ENCODE peak calls at places on chromosomes 11 and 22, in seven cellular contexts. Q is effector memory CD4-positive, alpha-beta T cell; W is H1; C is neuronal stem cell; J is left ventricle myocardium inferior; M is GM23248; S is mammary epithelial cell. F is an unnamed sample.

GRCh38 chr11:40877256-40877655 is 582.2 kb downstream of the LRRC4C start:
- DNase-seq in Q (no peak), S (peak; percentile 75), W (no peak), M (peak; percentile 2), C (no peak), J (no peak), F (no peak)

GRCh38 chr22:47110817-47111443 is 348.5 kb downstream of the TBC1D22A start:
- DNase-seq in J (no peak), S (no peak), M (no peak), W (no peak), C (no peak), Q (no peak), F (no peak)

GRCh38 chr11:67391304-67392181 is at the start of gene RAD9A:
- DNase-seq in W (peak; percentile 91), S (peak; percentile 89), J (peak; percentile 97), M (peak; percentile 99), C (peak; percentile 93), Q (peak; percentile 88), F (peak; percentile 95)

GRCh38 chr11:27468643-27469332 is 3.8 kb downstream of the LGR4 start:
- DNase-seq in C (no peak), W (no peak), M (peak; percentile 88), Q (no peak), J (no peak), S (peak; percentile 88), F (no peak)

GRCh38 chr22:22397292-22397870 is 111.2 kb downstream of the ZNF280B start:
- DNase-seq in S (peak; percentile 21), W (no peak), C (no peak), M (peak; percentile 81), J (peak; percentile 59), Q (no peak), F (no peak)

GRCh38 chr11:65615950-65616574 is 486 bp downstream of the PCNX3 start:
- DNase-seq in Q (no peak), C (no peak), W (no peak), J (peak; percentile 58), M (peak; percentile 52), S (peak; percentile 9), F (no peak)

GRCh38 chr11:73584831-73585230 is 13.1 kb downstream of the FAM168A start:
- DNase-seq in J (no peak), C (no peak), Q (no peak), W (no peak), S (no peak), M (no peak), F (no peak)

GRCh38 chr11:119983816-119984215 is 154.1 kb downstream of the TRIM29 start:
- DNase-seq in M (no peak), J (no peak), C (no peak), S (no peak), Q (no peak), W (no peak), F (no peak)

GRCh38 chr11:45473491-45473890 is 187.3 kb upstream of the SYT13 start:
- DNase-seq in S (no peak), M (no peak), W (no peak), Q (no peak), C (no peak), J (no peak), F (no peak)

GRCh38 chr11:45475135-45475534 is 189.0 kb upstream of the SYT13 start:
- DNase-seq in M (no peak), J (no peak), Q (no peak), S (no peak), W (no peak), C (no peak), F (no peak)

GRCh38 chr11:45482331-45482730 is 183.1 kb downstream of the CHST1 start:
- DNase-seq in M (no peak), S (no peak), J (no peak), C (no peak), Q (no peak), W (no peak), F (no peak)

GRCh38 chr11:45472713-45473317 is 186.7 kb upstream of the SYT13 start:
- DNase-seq in Q (no peak), M (no peak), C (no peak), S (no peak), W (no peak), J (no peak), F (no peak)

DNA sequence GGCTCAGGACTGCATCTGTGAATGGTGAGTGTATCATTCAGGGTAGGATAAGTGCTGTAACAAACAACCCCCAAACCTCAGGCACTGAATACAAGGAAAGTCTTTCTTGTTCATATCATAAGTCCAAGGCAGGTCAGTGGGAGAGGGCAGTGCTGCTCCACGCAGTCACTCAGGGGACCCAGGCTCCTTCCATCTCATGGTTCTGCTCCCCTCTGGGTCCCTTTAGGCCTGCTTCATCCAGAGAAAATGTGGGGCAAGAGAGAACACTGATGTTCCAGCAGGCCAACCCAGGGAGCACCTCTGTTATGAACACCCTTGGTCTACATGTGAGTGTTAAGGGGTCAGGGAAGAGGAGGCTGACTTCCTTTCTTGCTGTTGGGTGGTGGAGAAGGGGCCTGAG is 187.8 kb downstream of the CHST1 start:
- DNase-seq in J (no peak), S (no peak), Q (no peak), M (no peak), W (no peak), C (no peak), F (no peak)
- H3K27me3 ChIP-seq in J (peaks cover 45% of the 10 kb centered on the region), S (no peaks in the 10 kb centered on the region), Q (no peaks in the 10 kb centered on the region), M (peaks cover 31% of the 10 kb centered on the region), W (no peaks in the 10 kb centered on the region), C (no peaks in the 10 kb centered on the region), F (peaks cover 3% of the 10 kb centered on the region)

GRCh38 chr11:64263947-64264317 is 12.6 kb downstream of the PLCB3 start:
- DNase-seq in Q (no peak), W (no peak), J (no peak), S (no peak), C (no peak), M (no peak), F (no peak)
- H3K4me3 ChIP-seq in Q (no peak overlapping the region), W (no peak overlapping the region), J (no peak overlapping the region), S (no peak overlapping the region), C (no peak overlapping the region), M (no peak overlapping the region), F (no peak overlapping the region)

GRCh38 chr22:36687516-36687915 is 16.0 kb downstream of the CACNG2 start:
- DNase-seq in Q (no peak), J (no peak), M (no peak), S (no peak), C (no peak), W (no peak), F (no peak)
- H3K27me3 ChIP-seq in Q (peaks cover 8% of the 10 kb centered on the region), J (peaks cover 100% of the 10 kb centered on the region), M (peaks cover 89% of the 10 kb centered on the region), S (peaks cover 2% of the 10 kb centered on the region), C (no peaks in the 10 kb centered on the region), W (no peaks in the 10 kb centered on the region), F (no peaks in the 10 kb centered on the region)

DNA sequence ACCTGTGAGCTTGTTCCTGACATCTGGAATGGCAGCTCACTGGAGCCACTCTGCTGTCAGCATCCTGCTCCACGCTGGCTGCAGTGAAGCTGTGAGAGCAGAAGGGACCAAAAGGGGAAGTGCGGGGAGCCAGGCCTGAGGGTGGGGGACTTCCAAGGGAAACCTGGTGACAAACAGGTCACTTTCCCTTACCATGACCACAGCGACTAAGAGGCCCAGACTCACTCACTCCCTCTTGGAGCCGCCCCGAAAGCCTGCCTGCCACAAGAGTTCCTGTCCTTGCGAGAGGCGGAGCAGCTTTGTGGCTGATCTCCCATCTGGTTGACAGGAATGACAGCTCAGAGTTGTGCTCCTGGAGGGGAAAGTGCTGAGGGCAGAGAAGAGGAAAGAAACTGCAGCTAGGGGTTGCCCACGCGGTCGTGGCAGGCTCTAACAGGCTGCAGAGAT is 183.8 kb upstream of the NTM start:
- DNase-seq in Q (no peak), S (no peak), J (no peak), C (no peak), W (peak; percentile 61), M (peak; percentile 7), F (peak; percentile 61)
- H3K4me3 ChIP-seq in Q (no peak overlapping the region), S (no peak overlapping the region), J (no peak overlapping the region), C (no peak overlapping the region), W (no peak overlapping the region), M (no peak overlapping the region), F (no peak overlapping the region)

DNA sequence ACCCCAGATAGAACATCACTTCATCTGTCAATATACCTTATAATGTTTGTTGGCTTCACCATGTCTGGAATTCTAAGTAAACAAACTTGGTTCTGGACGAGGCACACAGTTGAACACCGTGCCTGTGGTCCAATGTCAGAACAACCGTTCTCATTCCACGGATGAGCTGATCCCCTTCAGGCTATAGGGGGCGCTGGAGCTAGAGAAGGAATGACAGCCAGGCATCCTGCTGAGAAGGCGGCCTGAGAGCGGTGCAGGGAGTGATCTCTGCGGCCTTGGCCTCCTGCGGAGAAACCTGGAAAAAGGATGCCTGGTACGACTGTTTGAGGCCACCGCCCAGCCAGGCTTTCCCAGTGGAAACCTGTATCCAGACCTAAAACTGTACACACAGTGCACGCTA is 48.7 kb downstream of the FDX1 start:
- DNase-seq in C (no peak), J (no peak), S (no peak), M (no peak), Q (no peak), W (peak; percentile 88), F (no peak)
- H3K27me3 ChIP-seq in C (no peaks in the 10 kb centered on the region), J (no peaks in the 10 kb centered on the region), S (no peaks in the 10 kb centered on the region), M (no peaks in the 10 kb centered on the region), Q (no peaks in the 10 kb centered on the region), W (no peaks in the 10 kb centered on the region), F (no peaks in the 10 kb centered on the region)

GRCh38 chr11:34609187-34609751 is 11.6 kb upstream of the EHF start:
- DNase-seq in S (no peak), M (no peak), C (no peak), W (no peak), J (no peak), Q (no peak), F (no peak)
- H3K4me3 ChIP-seq in S (no peak overlapping the region), M (no peak overlapping the region), C (no peak overlapping the region), W (no peak overlapping the region), J (no peak overlapping the region), Q (no peak overlapping the region), F (no peak overlapping the region)

GRCh38 chr11:31817621-31818493 is 6.7 kb upstream of the PAX6 start:
- DNase-seq in J (no peak), S (no peak), Q (no peak), W (peak; percentile 90), C (peak; percentile 38), M (no peak), F (no peak)

GRCh38 chr11:31818874-31819331 is 7.8 kb upstream of the PAX6 start:
- DNase-seq in Q (no peak), W (peak; percentile 74), M (no peak), C (peak; percentile 15), S (no peak), J (no peak), F (no peak)

GRCh38 chr11:31815743-31816466 is 4.8 kb upstream of the PAX6 start:
- DNase-seq in Q (no peak), J (no peak), M (peak; percentile 53), C (no peak), W (peak; percentile 55), S (no peak), F (no peak)

GRCh38 chr11:31817054-31817620 is 6.0 kb upstream of the PAX6 start:
- DNase-seq in W (peak; percentile 64), M (no peak), S (peak; percentile 17), J (no peak), C (peak; percentile 61), Q (no peak), F (no peak)

GRCh38 chr11:31816467-31817053 is 5.4 kb upstream of the PAX6 start:
- DNase-seq in J (no peak), M (no peak), C (peak; percentile 21), S (no peak), W (peak; percentile 74), Q (no peak), F (no peak)
- H3K27me3 ChIP-seq in J (peaks cover 100% of the 10 kb centered on the region), M (peaks cover 89% of the 10 kb centered on the region), C (peaks cover 71% of the 10 kb centered on the region), S (peaks cover 90% of the 10 kb centered on the region), W (peaks cover 83% of the 10 kb centered on the region), Q (peaks cover 96% of the 10 kb centered on the region), F (peaks cover 6% of the 10 kb centered on the region)

F was measured in GM06990.